ENCODE peak calls at places on chromosomes 1 and 21, in seven cellular contexts. I is naive thymus-derived CD8-positive, alpha-beta T cell; K is WERI-Rb-1; Y is posterior vena cava; M is SHP77; L is fibroblast of mammary gland; G is stimulated activated CD8-positive, alpha-beta memory T cell treated with anti-CD3 and anti-CD28 coated beads, Interleukin-4, amount 100 ng/mL, for 1 hour. H is an unnamed sample.

GRCh38 chr1:55575571-55576279 is 360.6 kb upstream of the USP24 start:
- DNase-seq in M (no peak), K (no peak), L (no peak), Y (no peak), G (no peak), I (no peak), H (no peak)

GRCh38 chr1:151312439-151313225 is 14.6 kb downstream of the PI4KB start:
- DNase-seq in L (peak; percentile 74), M (no peak), K (no peak), I (no peak), G (no peak), Y (no peak), H (no peak)

GRCh38 chr1:154896811-154897286 is 26.8 kb upstream of the KCNN3 start:
- DNase-seq in K (no peak), G (no peak), I (no peak), Y (no peak), L (no peak), M (no peak), H (no peak)

GRCh38 chr21:42558846-42559245 is 45.2 kb downstream of the SLC37A1 start:
- DNase-seq in G (no peak), K (peak; percentile 4), Y (peak; percentile 55), I (no peak), L (no peak), M (no peak), H (no peak)

GRCh38 chr1:50774759-50775351 is 185.2 kb downstream of the FAF1 start:
- DNase-seq in L (peak; percentile 77), M (peak; percentile 55), K (peak; percentile 14), G (no peak), Y (no peak), I (no peak), H (no peak)

GRCh38 chr1:89698624-89699023 is 65.7 kb downstream of the LRRC8C start:
- DNase-seq in G (no peak), L (no peak), M (no peak), Y (no peak), I (no peak), K (no peak), H (no peak)

GRCh38 chr1:39574646-39575045 is 1.9 kb downstream of the PABPC4 start:
- DNase-seq in K (peak; percentile 40), G (no peak), I (no peak), Y (no peak), M (no peak), L (peak; percentile 26), H (no peak)

GRCh38 chr1:90727917-90728655 is 11.0 kb upstream of the BARHL2 start:
- DNase-seq in I (no peak), M (no peak), K (no peak), G (no peak), Y (no peak), L (no peak), H (no peak)

GRCh38 chr1:145975216-145975615 is 10.7 kb downstream of the POLR3GL start:
- DNase-seq in I (no peak), Y (no peak), K (no peak), L (no peak), G (no peak), M (no peak), H (no peak)

GRCh38 chr1:26361605-26362122 is 7.7 kb upstream of the CRYBG2 start:
- DNase-seq in K (no peak), Y (no peak), I (no peak), M (no peak), L (no peak), G (no peak), H (no peak)

GRCh38 chr21:30676737-30677136 is 34.1 kb downstream of the KRTAP20-3 start:
- DNase-seq in Y (no peak), G (no peak), L (no peak), M (no peak), I (no peak), K (no peak), H (no peak)

GRCh38 chr1:198283222-198283621 is 126.4 kb downstream of the NEK7 start:
- DNase-seq in G (no peak), L (no peak), M (no peak), K (no peak), I (no peak), Y (no peak), H (no peak)

GRCh38 chr1:209062863-209063262 is 520.7 kb upstream of the CAMK1G start:
- DNase-seq in I (no peak), Y (no peak), G (no peak), M (no peak), L (no peak), K (no peak), H (no peak)

GRCh38 chr1:194176212-194176611 is 989.8 kb upstream of the B3GALT2 start:
- DNase-seq in L (no peak), Y (no peak), I (no peak), K (no peak), G (no peak), M (no peak), H (no peak)

GRCh38 chr1:31648633-31649032 is 4.0 kb upstream of the PEF1 start:
- DNase-seq in G (no peak), Y (no peak), L (no peak), I (no peak), K (no peak), M (no peak), H (no peak)

GRCh38 chr1:116943438-116943837 is 33.7 kb downstream of the PTGFRN start:
- DNase-seq in M (no peak), I (no peak), L (peak; percentile 31), G (no peak), Y (no peak), K (no peak), H (no peak)

GRCh38 chr21:44919913-44920693 is 596 bp downstream of the ITGB2 start:
- DNase-seq in M (no peak), L (no peak), K (no peak), Y (no peak), I (no peak), G (no peak), H (no peak)

GRCh38 chr1:94801919-94802546 is 18.1 kb upstream of the SLC44A3 start:
- DNase-seq in Y (peak; percentile 83), K (peak; percentile 48), M (peak; percentile 36), I (no peak), G (no peak), L (peak; percentile 94), H (no peak)